ENCODE peak calls at places on chromosomes 11 and 22, in seven cellular contexts. One of them, this sample, is unnamed.
A peak's percentile ranks its signal among the peaks of the same experiment; 100 is the strongest.

GRCh38 chr11:41612415-41612814 is 153.0 kb upstream of the LRRC4C start:
- DNase-seq in MCF 10A: peak; percentile 9
- DNase-seq in astrocyte of the spinal cord: peak; percentile 3
- DNase-seq in Calu3: no peak
- DNase-seq in SK-N-SH: no peak
- DNase-seq in body of pancreas: no peak
- DNase-seq in left colon: no peak
- DNase-seq in this sample: no peak

GRCh38 chr11:132685174-132685611 is 847.1 kb downstream of the OPCML start:
- DNase-seq in MCF 10A: peak; percentile 4
- DNase-seq in Calu3: no peak
- DNase-seq in left colon: no peak
- DNase-seq in SK-N-SH: no peak
- DNase-seq in astrocyte of the spinal cord: peak; percentile 68
- DNase-seq in body of pancreas: no peak
- DNase-seq in this sample: peak; percentile 38

GRCh38 chr11:14423633-14424032 is 64.7 kb upstream of the RRAS2 start:
- DNase-seq in astrocyte of the spinal cord: peak; percentile 64
- DNase-seq in left colon: no peak
- DNase-seq in body of pancreas: no peak
- DNase-seq in SK-N-SH: no peak
- DNase-seq in Calu3: no peak
- DNase-seq in MCF 10A: no peak
- DNase-seq in this sample: no peak

GRCh38 chr11:80086496-80087055 is 645.7 kb upstream of the TENM4 start:
- DNase-seq in left colon: no peak
- DNase-seq in astrocyte of the spinal cord: no peak
- DNase-seq in MCF 10A: no peak
- DNase-seq in Calu3: no peak
- DNase-seq in SK-N-SH: no peak
- DNase-seq in body of pancreas: no peak
- DNase-seq in this sample: no peak

GRCh38 chr11:7844986-7845385 is 48.2 kb upstream of the OR5P2 start:
- DNase-seq in MCF 10A: no peak
- DNase-seq in body of pancreas: no peak
- DNase-seq in left colon: no peak
- DNase-seq in astrocyte of the spinal cord: no peak
- DNase-seq in SK-N-SH: no peak
- DNase-seq in Calu3: no peak
- DNase-seq in this sample: no peak

GRCh38 chr11:13183094-13183825 is 94.3 kb upstream of the BMAL1 start:
- DNase-seq in astrocyte of the spinal cord: peak; percentile 47
- DNase-seq in Calu3: no peak
- DNase-seq in SK-N-SH: peak; percentile 26
- DNase-seq in body of pancreas: no peak
- DNase-seq in MCF 10A: peak; percentile 53
- DNase-seq in left colon: no peak
- DNase-seq in this sample: peak; percentile 9

GRCh38 chr22:24125942-24126341 is 55.3 kb upstream of the SUSD2 start:
- DNase-seq in astrocyte of the spinal cord: no peak
- DNase-seq in MCF 10A: no peak
- DNase-seq in body of pancreas: no peak
- DNase-seq in left colon: no peak
- DNase-seq in SK-N-SH: no peak
- DNase-seq in Calu3: no peak
- DNase-seq in this sample: no peak

GRCh38 chr11:27904358-27905055 is 203.4 kb downstream of the KIF18A start:
- DNase-seq in body of pancreas: no peak
- DNase-seq in left colon: no peak
- DNase-seq in Calu3: no peak
- DNase-seq in MCF 10A: peak; percentile 30
- DNase-seq in astrocyte of the spinal cord: peak; percentile 82
- DNase-seq in SK-N-SH: no peak
- DNase-seq in this sample: no peak

GRCh38 chr11:73376803-73377629 is 817 bp downstream of the RELT start:
- DNase-seq in Calu3: peak; percentile 54
- DNase-seq in SK-N-SH: peak; percentile 76
- DNase-seq in body of pancreas: peak; percentile 35
- DNase-seq in astrocyte of the spinal cord: peak; percentile 54
- DNase-seq in MCF 10A: peak; percentile 80
- DNase-seq in left colon: peak; percentile 77
- DNase-seq in this sample: peak; percentile 90

GRCh38 chr11:62654297-62654696 is 1.2 kb upstream of the INTS5 start:
- DNase-seq in astrocyte of the spinal cord: no peak
- DNase-seq in SK-N-SH: no peak
- DNase-seq in body of pancreas: no peak
- DNase-seq in Calu3: no peak
- DNase-seq in left colon: no peak
- DNase-seq in MCF 10A: no peak
- DNase-seq in this sample: no peak

GRCh38 chr11:269146-269890 is 8.9 kb upstream of the NLRP6 start:
- DNase-seq in left colon: no peak
- DNase-seq in body of pancreas: no peak
- DNase-seq in Calu3: no peak
- DNase-seq in SK-N-SH: no peak
- DNase-seq in MCF 10A: peak; percentile 76
- DNase-seq in astrocyte of the spinal cord: no peak
- DNase-seq in this sample: no peak

GRCh38 chr11:116927163-116927772 is 89.8 kb upstream of the APOA1 start:
- DNase-seq in MCF 10A: peak; percentile 16
- DNase-seq in left colon: no peak
- DNase-seq in body of pancreas: no peak
- DNase-seq in Calu3: no peak
- DNase-seq in astrocyte of the spinal cord: no peak
- DNase-seq in SK-N-SH: peak; percentile 18
- DNase-seq in this sample: no peak

GRCh38 chr11:95419915-95420314 is 188.9 kb upstream of the SESN3 start:
- DNase-seq in SK-N-SH: no peak
- DNase-seq in body of pancreas: no peak
- DNase-seq in MCF 10A: peak; percentile 21
- DNase-seq in left colon: no peak
- DNase-seq in Calu3: no peak
- DNase-seq in astrocyte of the spinal cord: peak; percentile 53
- DNase-seq in this sample: peak; percentile 10

GRCh38 chr11:62435741-62436485 is 17.1 kb downstream of the SCGB1A1 start:
- DNase-seq in Calu3: no peak
- DNase-seq in MCF 10A: no peak
- DNase-seq in left colon: no peak
- DNase-seq in SK-N-SH: no peak
- DNase-seq in body of pancreas: no peak
- DNase-seq in astrocyte of the spinal cord: no peak
- DNase-seq in this sample: no peak

GRCh38 chr11:117411736-117412135 is 84.1 kb downstream of the CEP164 start:
- DNase-seq in SK-N-SH: no peak
- DNase-seq in Calu3: no peak
- DNase-seq in MCF 10A: no peak
- DNase-seq in body of pancreas: no peak
- DNase-seq in left colon: no peak
- DNase-seq in astrocyte of the spinal cord: no peak
- DNase-seq in this sample: no peak

This sample was measured in hepatic stellate cell.